ENCODE peak calls at places on chromosomes 12 and 14, in four cellular contexts. O, A, D and Y are unnamed samples.

GRCh38 chr14:72978856-72979255 is 48.0 kb downstream of the ZFYVE1 start:
- DNase-seq in A (no peak), O (no peak), D (no peak), Y (no peak)

GRCh38 chr14:89625988-89626806 is 209.2 kb upstream of the FOXN3 start:
- DNase-seq in O (no peak), A (no peak), D (no peak), Y (no peak)

GRCh38 chr12:39393890-39394289 is 49.0 kb downstream of the KIF21A start:
- DNase-seq in D (no peak), A (no peak), O (no peak), Y (no peak)

GRCh38 chr12:97003276-97003675 is 96.2 kb downstream of the NEDD1 start:
- DNase-seq in O (no peak), D (no peak), A (no peak), Y (no peak)

GRCh38 chr12:43349863-43350262 is 202.1 kb downstream of the ADAMTS20 start:
- DNase-seq in O (no peak), D (no peak), A (no peak), Y (no peak)

GRCh38 chr14:28966416-28967233 is 200.0 kb downstream of the FOXG1 start:
- DNase-seq in D (no peak), O (no peak), A (no peak), Y (no peak)

GRCh38 chr14:52852810-52853521 is 61.6 kb upstream of the GNPNAT1 start:
- DNase-seq in D (no peak), O (peak; percentile 64), A (no peak), Y (no peak)

GRCh38 chr12:1162083-1162760 is 171.2 kb downstream of the ERC1 start:
- DNase-seq in A (no peak), D (no peak), O (no peak), Y (no peak)

GRCh38 chr12:32548691-32549412 is 130.2 kb upstream of the DNM1L start:
- DNase-seq in O (no peak), A (no peak), D (no peak), Y (no peak)

GRCh38 chr14:71408362-71409035 is 501.2 kb downstream of the PCNX1 start:
- DNase-seq in A (no peak), D (no peak), O (no peak), Y (no peak)

GRCh38 chr14:71400821-71401447 is 493.7 kb downstream of the PCNX1 start:
- DNase-seq in O (no peak), A (no peak), D (peak; percentile 40), Y (no peak)

GRCh38 chr14:71405676-71406075 is 498.4 kb downstream of the PCNX1 start:
- DNase-seq in D (no peak), A (no peak), O (no peak), Y (no peak)

GRCh38 chr14:71399057-71399487 is 491.8 kb downstream of the PCNX1 start:
- DNase-seq in O (no peak), A (no peak), D (peak; percentile 83), Y (no peak)

DNA sequence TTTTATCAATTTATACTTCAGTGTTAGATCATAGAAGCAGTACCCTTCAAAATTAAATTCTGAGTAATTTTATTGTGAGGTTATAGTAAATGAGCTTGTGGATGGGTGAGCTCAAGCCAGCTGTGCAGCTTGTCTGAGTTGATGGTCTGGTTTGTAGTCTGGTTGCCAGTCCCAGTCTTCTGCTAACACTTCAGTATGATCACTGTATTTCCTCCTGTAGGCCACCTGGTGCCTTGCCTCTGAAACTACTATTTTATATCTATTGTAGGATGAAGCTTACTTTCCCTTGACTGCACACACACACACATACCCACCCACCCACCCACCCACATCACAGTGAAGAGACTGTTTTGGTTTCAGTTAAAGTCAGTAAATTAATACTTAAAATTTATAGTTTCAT is 496.4 kb downstream of the PCNX1 start:
- DNase-seq in D (peak; percentile 42), A (no peak), O (peak; percentile 39), Y (peak; percentile 20)
- TF ChIP-seq SMC3 in D (peak; percentile 50), A (no peak), O (peak; percentile 61), Y (peak; percentile 25)

DNA sequence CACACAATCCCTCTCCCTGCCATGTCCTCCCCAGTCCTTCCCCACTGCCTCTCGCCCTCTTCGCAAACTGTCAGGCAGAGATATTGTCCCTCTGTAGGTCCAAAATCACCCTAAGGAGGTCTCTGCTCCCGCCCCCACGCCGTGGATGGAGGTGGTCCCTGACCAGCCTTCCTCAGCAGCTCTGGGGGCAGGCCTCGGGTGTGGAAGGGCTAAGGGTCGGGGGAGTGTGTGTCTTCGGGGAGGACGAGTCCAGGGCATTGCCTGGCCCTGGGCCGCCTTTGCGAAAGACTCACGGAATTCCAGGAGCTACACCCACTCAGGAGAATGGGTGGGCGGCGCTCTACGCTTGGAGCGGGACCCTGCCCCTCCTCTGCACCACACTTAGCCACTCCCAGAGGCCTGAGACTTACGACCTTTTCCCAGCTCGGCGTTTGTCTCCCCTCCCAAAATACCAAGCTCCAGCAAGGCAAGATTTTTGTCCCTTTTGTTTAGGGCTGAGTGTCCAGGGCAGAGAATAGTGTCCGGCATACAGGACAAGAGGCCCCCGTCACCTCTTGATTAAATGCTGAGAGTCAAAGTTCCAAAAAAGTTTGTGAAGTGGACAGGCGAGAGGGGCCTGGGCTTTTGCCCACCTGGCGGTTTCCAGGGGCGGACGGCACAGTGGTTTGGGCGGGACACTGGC is 881 bp downstream of the PYGL start:
- DNase-seq in D (no peak), A (peak; percentile 21), O (peak; percentile 55), Y (peak; percentile 78)
- TF ChIP-seq BHLHE40 in D (no peak), A (no peak), O (no peak), Y (no peak)

GRCh38 chr12:15163001-15163400 is 58.2 kb downstream of the RERG start:
- DNase-seq in O (no peak), A (no peak), D (no peak), Y (no peak)

GRCh38 chr12:15168279-15168678 is 52.9 kb downstream of the RERG start:
- DNase-seq in A (no peak), O (no peak), D (no peak), Y (no peak)

GRCh38 chr12:15163577-15163976 is 57.6 kb downstream of the RERG start:
- DNase-seq in A (no peak), D (no peak), O (no peak), Y (no peak)

GRCh38 chr12:15164997-15165659 is 56.1 kb downstream of the RERG start:
- DNase-seq in D (no peak), O (no peak), A (no peak), Y (no peak)
- TF ChIP-seq CHD4 in D (no peak), O (no peak), A (no peak), Y (no peak)

GRCh38 chr14:99395904-99396530 is 84.6 kb downstream of the SETD3 start:
- DNase-seq in A (no peak), D (no peak), O (no peak), Y (peak; percentile 21)
- TF ChIP-seq SMC3 in A (no peak), D (no peak), O (no peak), Y (no peak)

GRCh38 chr14:58863576-58864345 is 226.0 kb downstream of the DACT1 start:
- DNase-seq in A (no peak), D (no peak), O (no peak), Y (no peak)

GRCh38 chr14:58865520-58866281 is 227.9 kb downstream of the DACT1 start:
- DNase-seq in A (no peak), O (no peak), D (no peak), Y (no peak)

GRCh38 chr14:58866386-58866785 is 228.6 kb downstream of the DACT1 start:
- DNase-seq in O (no peak), D (no peak), A (no peak), Y (no peak)

GRCh38 chr14:58862421-58862820 is 224.7 kb downstream of the DACT1 start:
- DNase-seq in A (no peak), D (no peak), O (no peak), Y (no peak)

GRCh38 chr14:58864751-58865519 is 227.2 kb downstream of the DACT1 start:
- DNase-seq in A (no peak), O (no peak), D (no peak), Y (no peak)
- TF ChIP-seq BHLHE40 in A (no peak), O (no peak), D (no peak), Y (no peak)

DNA sequence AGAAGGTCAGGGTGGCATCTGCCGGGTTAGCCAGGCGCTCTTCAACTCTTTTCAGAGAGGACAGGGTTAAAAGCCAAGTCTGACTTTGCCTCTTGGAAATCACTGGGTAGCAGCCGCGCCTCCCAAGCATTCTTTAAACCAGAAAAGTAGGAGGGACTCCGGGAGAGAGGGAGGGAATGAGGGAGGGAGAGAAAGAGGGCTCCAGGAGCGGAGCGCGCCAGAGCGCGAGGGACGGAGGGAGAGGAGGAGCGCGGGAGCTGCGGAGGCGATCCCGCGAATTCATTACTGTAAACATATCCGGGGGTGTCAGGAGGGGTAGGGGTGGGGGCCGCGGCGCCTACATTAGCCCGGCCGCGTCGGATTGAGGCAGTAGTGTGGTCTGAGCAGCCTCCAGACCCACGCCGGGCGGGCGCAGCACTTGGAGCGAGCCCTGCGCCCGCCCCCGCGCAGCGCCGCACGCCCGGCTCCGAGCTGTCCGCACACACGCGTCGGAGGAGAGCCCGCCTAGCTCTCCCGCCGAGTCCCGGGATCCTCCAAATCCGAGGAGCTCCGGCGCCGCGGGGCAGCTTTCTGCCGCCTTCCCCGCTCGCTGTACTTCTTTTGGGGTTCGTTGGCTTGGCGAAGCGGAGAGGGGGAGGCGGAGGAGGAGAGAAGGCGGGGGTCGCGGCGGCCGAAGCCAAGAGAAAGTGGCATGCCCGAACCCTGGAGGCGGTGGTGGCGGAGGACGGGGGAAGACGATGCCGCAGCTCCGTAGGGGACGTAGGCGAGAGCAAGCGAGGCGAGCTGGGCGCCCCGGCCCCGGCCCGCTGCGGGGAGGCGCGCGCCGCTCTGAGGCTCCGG is 3.3 kb downstream of the FLRT2 start:
- DNase-seq in D (no peak), O (no peak), A (no peak), Y (peak; percentile 46)
- TF ChIP-seq CHD4 in D (no peak), O (no peak), A (no peak), Y (no peak)